ENCODE peak calls at places on chromosome 22, in six cellular contexts. P is GM23248, N is mammary epithelial cell, R is endothelial cell of umbilical vein, W is neural progenitor cell, I is fibroblast of lung. Y is an unnamed sample.

GRCh38 chr22:45889539-45890350 is 87.2 kb downstream of the WNT7B start:
- DNase-seq in P (peak; percentile 32), N (no peak), R (no peak), W (peak; percentile 89), I (peak; percentile 63), Y (no peak)

GRCh38 chr22:25172153-25172552 is 27.5 kb upstream of the CRYBB3 start:
- DNase-seq in P (no peak), N (no peak), R (peak; percentile 52), W (no peak), I (no peak), Y (no peak)

GRCh38 chr22:46044718-46045458 is 67.9 kb upstream of the WNT7B start:
- DNase-seq in P (no peak), N (no peak), R (no peak), W (peak; percentile 41), I (peak; percentile 21), Y (no peak)

GRCh38 chr22:21762712-21763581 is 27.4 kb upstream of the YPEL1 start:
- DNase-seq in P (no peak), N (peak; percentile 29), R (no peak), W (no peak), I (no peak), Y (no peak)

GRCh38 chr22:32375678-32376450 is 18.2 kb downstream of the RFPL3 start:
- DNase-seq in P (no peak), N (no peak), R (no peak), W (no peak), I (no peak), Y (no peak)

GRCh38 chr22:50009251-50009650 is 3.3 kb downstream of the IL17REL start:
- DNase-seq in P (no peak), N (no peak), R (no peak), W (no peak), I (no peak), Y (no peak)

GRCh38 chr22:33887173-33887572 is 33.1 kb downstream of the LARGE1 start:
- DNase-seq in P (no peak), N (no peak), R (no peak), W (no peak), I (no peak), Y (no peak)

GRCh38 chr22:32661296-32661695 is 140.2 kb upstream of the TIMP3 start:
- DNase-seq in P (peak; percentile 94), N (peak; percentile 85), R (no peak), W (no peak), I (peak; percentile 96), Y (no peak)

GRCh38 chr22:19383292-19383691 is 48.2 kb downstream of the HIRA start:
- DNase-seq in P (no peak), N (no peak), R (no peak), W (no peak), I (no peak), Y (no peak)

GRCh38 chr22:20438066-20438677 is 547 bp upstream of the SCARF2 start:
- DNase-seq in P (peak; percentile 58), N (no peak), R (no peak), W (peak; percentile 57), I (peak; percentile 64), Y (no peak)

GRCh38 chr22:20435436-20436308 is 2.0 kb downstream of the SCARF2 start:
- DNase-seq in P (no peak), N (no peak), R (no peak), W (no peak), I (no peak), Y (no peak)

GRCh38 chr22:20436309-20437252 is 1.0 kb downstream of the SCARF2 start:
- DNase-seq in P (peak; percentile 79), N (no peak), R (peak; percentile 20), W (peak; percentile 85), I (peak; percentile 56), Y (no peak)

GRCh38 chr22:20438678-20439492 is 1.3 kb upstream of the SCARF2 start:
- DNase-seq in P (peak; percentile 76), N (no peak), R (no peak), W (peak; percentile 42), I (no peak), Y (no peak)

DNA sequence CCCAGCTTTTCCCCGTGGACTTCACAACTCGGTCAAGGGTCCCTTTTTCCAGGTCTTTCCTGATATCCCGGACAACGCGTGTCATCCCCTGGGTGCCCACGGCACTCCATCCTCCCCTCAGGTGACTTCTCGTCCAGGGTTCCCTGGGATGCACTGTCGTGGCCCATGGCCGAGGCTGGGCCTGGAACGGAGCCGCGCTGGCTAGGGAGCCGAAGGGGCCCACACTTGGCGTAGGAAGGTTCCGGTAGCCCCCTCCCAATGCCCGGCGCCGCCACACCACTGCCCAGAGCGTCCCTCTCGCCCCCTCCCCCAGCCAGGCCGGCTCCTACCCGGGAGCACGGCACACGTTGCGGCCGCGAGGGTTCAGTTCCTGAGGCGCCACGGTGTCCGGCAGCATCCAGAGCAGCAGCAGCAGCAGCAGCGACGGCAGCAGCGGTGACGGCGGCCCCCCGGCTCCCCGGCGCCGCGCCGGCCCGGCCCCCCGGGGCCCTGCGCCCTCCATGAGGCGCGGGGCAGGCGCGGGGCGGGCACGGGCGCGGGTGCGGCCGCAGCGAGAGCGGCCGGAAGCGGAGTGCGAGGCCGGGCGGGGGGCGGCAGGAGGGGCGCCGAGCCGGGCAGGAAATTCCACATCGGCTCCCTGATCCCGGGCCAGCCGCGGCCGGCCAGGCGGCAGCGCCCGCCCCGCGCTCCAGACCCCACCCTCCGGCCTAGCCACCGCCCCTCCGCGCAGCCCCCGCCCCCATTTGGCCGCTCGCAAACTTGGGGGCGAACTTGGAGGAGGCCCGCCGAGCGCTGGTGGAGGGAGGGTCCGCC is at the start of gene SCARF2:
- DNase-seq in P (peak; percentile 78), N (no peak), R (peak; percentile 52), W (peak; percentile 81), I (peak; percentile 73), Y (no peak)
- H3K4me2 ChIP-seq in P (peak within 1 kb of the TSS; percentile 85), N (peak within 1 kb of the TSS; percentile 73), R (peak within 1 kb of the TSS; percentile 74), W (peak within 1 kb of the TSS; percentile 89), I (peak within 1 kb of the TSS; percentile 84), Y (peak within 1 kb of the TSS; percentile 51)

GRCh38 chr22:30079952-30080533 is at the start of gene HORMAD2:
- DNase-seq in P (peak; percentile 50), N (no peak), R (peak; percentile 22), W (peak; percentile 96), I (peak; percentile 72), Y (no peak)

GRCh38 chr22:30077279-30077678 is 3.0 kb upstream of the HORMAD2 start:
- DNase-seq in P (no peak), N (no peak), R (no peak), W (no peak), I (no peak), Y (no peak)

GRCh38 chr22:30086496-30086895 is 6.2 kb downstream of the HORMAD2 start:
- DNase-seq in P (no peak), N (no peak), R (no peak), W (no peak), I (no peak), Y (no peak)

GRCh38 chr22:30078320-30079311 is 1.6 kb upstream of the HORMAD2 start:
- DNase-seq in P (no peak), N (peak; percentile 38), R (no peak), W (no peak), I (no peak), Y (no peak)

DNA sequence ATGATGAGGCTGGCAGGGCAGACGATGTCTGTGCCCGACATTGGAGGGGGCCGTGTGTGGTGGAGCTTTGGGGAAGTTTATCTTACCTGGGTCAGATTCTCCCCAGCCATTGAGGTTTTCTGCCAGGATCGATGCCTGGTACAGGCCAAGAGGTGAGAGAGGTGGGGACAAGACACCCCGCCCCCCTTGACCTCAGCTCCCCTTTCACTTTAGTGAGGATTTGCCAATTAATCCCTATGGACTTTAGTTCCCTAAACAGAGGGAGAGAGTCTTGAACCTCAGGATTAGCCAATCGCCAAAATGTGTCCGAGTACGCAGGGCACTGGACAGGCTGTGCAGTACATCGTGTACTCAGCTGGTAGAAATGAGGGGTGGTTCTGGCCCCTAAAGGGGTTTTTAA is 541 bp downstream of the HORMAD2 start:
- DNase-seq in P (no peak), N (no peak), R (no peak), W (no peak), I (no peak), Y (no peak)
- H2AFZ ChIP-seq in P (peak overlapping the region; percentile 68), N (no peak overlapping the region), R (no peak overlapping the region), W (no peak overlapping the region), I (no peak overlapping the region), Y (no peak overlapping the region)

DNA sequence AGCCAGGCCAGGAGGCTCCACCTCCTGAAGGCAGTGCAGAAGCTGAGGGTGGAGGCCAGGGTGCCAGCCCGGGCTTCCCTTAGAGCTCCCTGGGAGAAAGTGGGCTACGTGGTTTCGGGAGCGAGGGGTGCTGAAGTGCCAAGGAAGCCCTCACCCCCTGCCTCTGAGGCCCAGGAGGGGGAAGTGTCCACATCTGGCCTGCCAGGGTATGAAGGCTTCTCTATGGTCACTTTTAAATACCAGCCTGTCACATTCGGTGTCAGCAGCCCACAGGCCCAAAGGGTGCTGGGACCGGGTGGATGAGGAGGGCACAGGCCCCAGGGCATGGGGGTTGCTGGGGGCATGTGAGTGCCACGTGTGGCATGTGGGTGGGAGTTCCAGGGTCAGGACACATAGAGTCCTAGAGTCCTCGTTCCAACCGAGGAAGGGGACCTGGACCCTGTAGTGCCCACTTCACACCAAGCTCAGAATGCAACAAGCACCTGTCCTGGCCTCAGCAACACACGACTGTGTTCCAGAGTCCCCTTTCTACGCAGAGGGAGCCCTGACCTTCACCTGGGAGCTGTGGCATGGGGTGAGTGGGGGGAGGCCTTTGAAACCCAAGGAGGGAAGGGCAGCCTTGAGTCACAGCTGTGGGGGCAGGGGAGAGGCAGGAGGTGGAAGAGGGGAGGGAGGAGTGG is 1.7 kb downstream of the SHISA8 start:
- DNase-seq in P (no peak), N (no peak), R (no peak), W (no peak), I (no peak), Y (no peak)
- TF ChIP-seq EZH2 in P (no peak), N (peak; percentile 75), R (no peak), W (peak; percentile 91), I (peak; percentile 49), Y (peak; percentile 18)

GRCh38 chr22:38246046-38246658 is 26.7 kb downstream of the TMEM184B start:
- DNase-seq in P (no peak), N (no peak), R (no peak), W (no peak), I (no peak), Y (no peak)

GRCh38 chr22:38244106-38244505 is 28.7 kb downstream of the TMEM184B start:
- DNase-seq in P (no peak), N (peak; percentile 29), R (no peak), W (no peak), I (no peak), Y (no peak)

GRCh38 chr22:38247713-38248112 is 25.1 kb downstream of the TMEM184B start:
- DNase-seq in P (no peak), N (no peak), R (no peak), W (no peak), I (no peak), Y (no peak)

GRCh38 chr22:38248280-38248679 is 24.5 kb downstream of the TMEM184B start:
- DNase-seq in P (no peak), N (no peak), R (no peak), W (no peak), I (no peak), Y (no peak)

GRCh38 chr22:38246692-38247091 is 26.1 kb downstream of the TMEM184B start:
- DNase-seq in P (no peak), N (no peak), R (no peak), W (no peak), I (no peak), Y (no peak)
- H3K4me2 ChIP-seq in P (no peak overlapping the region), N (no peak overlapping the region), R (no peak overlapping the region), W (no peak overlapping the region), I (no peak overlapping the region), Y (no peak overlapping the region)